ENCODE peak calls at places on chromosomes 5 and 9, in six cellular contexts. B is CD8-positive, alpha-beta T cell; E is fibroblast of mammary gland; N is astrocyte of the spinal cord; T is uterus; O is brain microvascular endothelial cell. I is an unnamed sample.

GRCh38 chr5:172487671-172488070 is 33.3 kb upstream of the SH3PXD2B start:
- DNase-seq in N (no peak), T (no peak), B (no peak), O (no peak), E (no peak), I (no peak)

GRCh38 chr5:105917189-105917588 is 1753.5 kb downstream of the EFNA5 start:
- DNase-seq in T (no peak), B (no peak), O (no peak), N (no peak), E (no peak), I (no peak)

GRCh38 chr5:9148242-9148641 is 397.6 kb downstream of the SEMA5A start:
- DNase-seq in O (peak), E (peak), B (no peak), N (no peak), T (no peak), I (no peak)

GRCh38 chr5:28165116-28165515 is 1126.7 kb upstream of the CDH9 start:
- DNase-seq in E (peak), N (peak), B (no peak), T (no peak), O (peak), I (peak)

GRCh38 chr5:81506900-81507588 is 113.1 kb upstream of the ACOT12 start:
- DNase-seq in T (peak), O (peak), B (peak), N (peak), E (peak), I (peak)

GRCh38 chr9:15735083-15735974 is 182.5 kb downstream of the CCDC171 start:
- DNase-seq in B (no peak), E (peak), O (peak), N (peak), T (no peak), I (peak)

GRCh38 chr5:178869577-178869976 is 9.8 kb downstream of the ZNF354B start:
- DNase-seq in B (no peak), T (no peak), O (peak), N (peak), E (peak), I (no peak)

GRCh38 chr5:29321591-29321990 is 1871.9 kb upstream of the CDH6 start:
- DNase-seq in N (no peak), O (no peak), T (no peak), B (no peak), E (no peak), I (no peak)

GRCh38 chr5:36495638-36496010 is 110.8 kb upstream of the SLC1A3 start:
- DNase-seq in B (no peak), N (peak), T (no peak), O (no peak), E (no peak), I (no peak)

GRCh38 chr9:9521033-9521779 is 1091.6 kb downstream of the PTPRD start:
- DNase-seq in O (no peak), E (no peak), B (no peak), N (no peak), T (no peak), I (no peak)

GRCh38 chr9:112719292-112719691 is 1.4 kb upstream of the INIP start:
- DNase-seq in E (peak), B (no peak), N (no peak), O (no peak), T (no peak), I (no peak)

GRCh38 chr9:97327562-97327961 is 20.1 kb downstream of the CCDC180 start:
- DNase-seq in O (no peak), E (no peak), N (no peak), B (no peak), T (no peak), I (no peak)

GRCh38 chr9:133824802-133825186 is 86.6 kb upstream of the SARDH start:
- DNase-seq in O (no peak), N (no peak), T (no peak), E (no peak), B (no peak), I (no peak)

GRCh38 chr9:7164440-7165349 is 406.9 kb downstream of the KDM4C start:
- DNase-seq in T (no peak), O (no peak), B (no peak), N (no peak), E (no peak), I (no peak)

GRCh38 chr9:85521331-85522197 is 220.2 kb downstream of the AGTPBP1 start:
- DNase-seq in O (no peak), E (no peak), T (no peak), B (no peak), N (no peak), I (no peak)

GRCh38 chr5:83718936-83719495 is 1.6 kb downstream of the HAPLN1 start:
- DNase-seq in O (no peak), B (no peak), E (no peak), N (no peak), T (no peak), I (no peak)

GRCh38 chr5:12526113-12526512 is 621.9 kb upstream of the CTNND2 start:
- DNase-seq in B (no peak), O (no peak), E (no peak), T (no peak), N (no peak), I (no peak)

GRCh38 chr9:136700959-136701664 is 11.3 kb upstream of the DIPK1B start:
- DNase-seq in B (peak), E (no peak), O (no peak), T (no peak), N (no peak), I (no peak)

GRCh38 chr5:88419931-88420330 is 151.3 kb upstream of the TMEM161B start:
- DNase-seq in N (no peak), O (no peak), T (no peak), B (no peak), E (no peak), I (no peak)

GRCh38 chr5:150598046-150598445 is 42.4 kb upstream of the SYNPO start:
- DNase-seq in N (no peak), T (no peak), B (no peak), E (no peak), O (no peak), I (no peak)

GRCh38 chr5:140108093-140109049 is 5.5 kb upstream of the PURA start:
- DNase-seq in O (no peak), E (no peak), B (peak), T (peak), N (no peak), I (no peak)

GRCh38 chr9:136787690-136788400 is 3.3 kb upstream of the TMEM141 start:
- DNase-seq in B (peak), N (peak), T (peak), E (peak), O (peak), I (no peak)

GRCh38 chr9:82170871-82171270 is 182.3 kb downstream of the SPATA31D1 start:
- DNase-seq in O (no peak), E (peak), B (no peak), T (no peak), N (no peak), I (peak)

GRCh38 chr5:144183254-144183889 is 12.7 kb downstream of the KCTD16 start:
- DNase-seq in T (no peak), O (no peak), E (peak), N (peak), B (no peak), I (no peak)

GRCh38 chr5:156913719-156914370 is 49.2 kb downstream of the TIMD4 start:
- DNase-seq in T (no peak), O (no peak), N (no peak), E (no peak), B (peak), I (no peak)

GRCh38 chr9:97820373-97820772 is 32.7 kb upstream of the FOXE1 start:
- DNase-seq in T (no peak), E (no peak), N (no peak), O (no peak), B (no peak), I (no peak)

GRCh38 chr9:18604971-18605370 is 131.0 kb downstream of the ADAMTSL1 start:
- DNase-seq in B (no peak), T (no peak), O (no peak), N (no peak), E (no peak), I (no peak)

GRCh38 chr5:35659556-35659955 is 41.9 kb downstream of the SPEF2 start:
- DNase-seq in N (no peak), T (no peak), B (no peak), E (no peak), O (no peak), I (no peak)

GRCh38 chr9:14258840-14259239 is 55.1 kb downstream of the NFIB start:
- DNase-seq in O (peak), E (peak), N (no peak), B (no peak), T (no peak), I (no peak)

GRCh38 chr5:97142521-97143254 is at the start of gene LIX1:
- DNase-seq in E (peak), N (peak), T (no peak), B (peak), O (peak), I (no peak)

GRCh38 chr5:147619281-147619680 is 109.4 kb upstream of the DPYSL3 start:
- DNase-seq in E (peak), N (peak), B (no peak), T (no peak), O (no peak), I (no peak)

GRCh38 chr5:148374693-148375360 is 8.9 kb upstream of the FBXO38 start:
- DNase-seq in T (peak), N (peak), O (peak), B (no peak), E (peak), I (peak)

GRCh38 chr5:154628685-154629084 is 126.5 kb upstream of the LARP1 start:
- DNase-seq in N (no peak), O (no peak), T (no peak), B (no peak), E (no peak), I (no peak)

GRCh38 chr5:10227396-10227795 is 22.3 kb downstream of the ATPSCKMT start:
- DNase-seq in O (peak), E (peak), T (no peak), N (peak), B (no peak), I (no peak)

GRCh38 chr9:111961011-111961410 is 64.4 kb downstream of the UGCG start:
- DNase-seq in O (peak), B (no peak), T (no peak), N (peak), E (peak), I (no peak)

GRCh38 chr9:36189978-36190377 is 743 bp upstream of the CLTA start:
- DNase-seq in N (no peak), O (no peak), T (no peak), B (no peak), E (no peak), I (no peak)

DNA sequence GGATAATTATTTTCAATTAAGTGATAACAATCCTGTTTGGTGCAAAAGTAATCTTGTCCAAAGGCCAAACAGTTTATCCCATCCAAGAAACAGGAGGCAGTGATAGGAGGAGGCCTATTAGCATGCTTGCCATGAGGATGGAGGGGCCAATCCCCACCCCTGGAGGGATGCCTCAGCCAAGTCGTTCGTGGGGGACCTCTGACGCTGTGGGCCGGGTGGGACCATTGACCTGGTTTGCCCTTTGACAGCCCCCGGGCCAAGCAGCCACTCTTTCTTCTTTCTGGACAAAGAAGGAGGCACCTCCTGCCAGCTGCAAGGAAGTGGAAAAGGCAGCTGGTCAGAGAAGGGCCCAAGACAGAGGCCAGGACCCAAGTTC is 39.5 kb upstream of the GRHPR start:
- DNase-seq in N (no peak), T (no peak), O (no peak), E (no peak), B (no peak), I (no peak)
- H3K4me3 ChIP-seq in N (no peak), T (no peak), O (no peak), E (no peak), B (no peak), I (no peak)

GRCh38 chr5:72314571-72315172 is 5.4 kb downstream of the MRPS27 start:
- DNase-seq in O (peak), N (peak), T (no peak), B (no peak), E (peak), I (peak)

GRCh38 chr5:72325566-72326297 is 5.6 kb downstream of the PTCD2 start:
- DNase-seq in O (no peak), B (no peak), E (peak), T (no peak), N (peak), I (no peak)

GRCh38 chr5:72324186-72324825 is 4.1 kb downstream of the PTCD2 start:
- DNase-seq in T (no peak), E (peak), B (no peak), N (no peak), O (no peak), I (no peak)

GRCh38 chr5:72320022-72320898 is at the start of the genes MRPS27 and PTCD2:
- DNase-seq in B (peak), O (peak), T (peak), N (peak), E (peak), I (peak)
- TF ChIP-seq CTCF in B (no peak), O (peak), T (peak), N (peak), E (peak), I (peak)

GRCh38 chr9:107222020-107222522 is 61.0 kb upstream of the RAD23B start:
- DNase-seq in T (no peak), B (no peak), E (no peak), N (peak), O (peak), I (no peak)
- H3K4me3 ChIP-seq in T (no peak), B (no peak), E (no peak), N (peak), O (peak), I (no peak)

DNA sequence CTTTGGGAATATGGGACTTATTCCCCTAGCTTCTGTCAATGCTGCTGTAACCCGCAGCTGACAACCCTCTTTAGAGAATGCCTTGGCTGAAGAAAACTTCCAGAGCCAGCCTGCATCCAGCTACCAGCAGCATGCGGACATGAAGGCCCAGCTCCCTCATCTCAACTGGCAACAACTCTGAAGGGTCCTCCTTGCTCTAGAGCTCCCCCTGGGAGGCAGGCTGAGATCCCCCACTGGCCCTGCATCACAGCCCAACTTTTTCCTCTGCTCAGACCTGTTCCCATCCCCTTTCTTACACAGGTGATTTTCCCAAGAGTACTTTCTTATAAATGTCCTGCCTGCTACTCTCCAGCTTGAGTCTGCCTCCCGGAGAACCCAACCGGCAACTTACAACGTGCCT is 18.7 kb upstream of the WNT8A start:
- DNase-seq in O (no peak), E (no peak), B (no peak), N (no peak), T (no peak), I (no peak)
- TF ChIP-seq CTCF in O (peak), E (peak), B (no peak), N (peak), T (no peak), I (peak)

GRCh38 chr5:400282-401215 is 42.4 kb upstream of the EXOC3 start:
- DNase-seq in B (no peak), T (no peak), E (peak), O (no peak), N (peak), I (no peak)
- H3K4me3 ChIP-seq in B (no peak), T (peak), E (peak), O (peak), N (peak), I (peak)

GRCh38 chr5:26482076-26482816 is 556.1 kb downstream of the CDH9 start:
- DNase-seq in O (no peak), E (no peak), B (no peak), N (peak), T (no peak), I (no peak)

GRCh38 chr5:26482817-26483375 is 555.5 kb downstream of the CDH9 start:
- DNase-seq in E (peak), B (no peak), O (peak), N (peak), T (no peak), I (peak)

GRCh38 chr5:26492835-26493459 is 545.4 kb downstream of the CDH9 start:
- DNase-seq in B (no peak), O (no peak), T (no peak), N (no peak), E (no peak), I (no peak)

GRCh38 chr5:26486631-26487030 is 551.8 kb downstream of the CDH9 start:
- DNase-seq in N (no peak), B (no peak), E (no peak), T (no peak), O (no peak), I (peak)

GRCh38 chr5:26487553-26487952 is 550.8 kb downstream of the CDH9 start:
- DNase-seq in E (no peak), N (no peak), T (no peak), O (no peak), B (no peak), I (no peak)
- TF ChIP-seq CTCF in E (no peak), N (no peak), T (no peak), O (no peak), B (no peak), I (no peak)

GRCh38 chr9:124766815-124767554 is 4.1 kb downstream of the NR6A1 start:
- DNase-seq in T (no peak), E (no peak), O (no peak), N (no peak), B (no peak), I (no peak)
- H3K4me3 ChIP-seq in T (no peak), E (no peak), O (no peak), N (no peak), B (no peak), I (no peak)

DNA sequence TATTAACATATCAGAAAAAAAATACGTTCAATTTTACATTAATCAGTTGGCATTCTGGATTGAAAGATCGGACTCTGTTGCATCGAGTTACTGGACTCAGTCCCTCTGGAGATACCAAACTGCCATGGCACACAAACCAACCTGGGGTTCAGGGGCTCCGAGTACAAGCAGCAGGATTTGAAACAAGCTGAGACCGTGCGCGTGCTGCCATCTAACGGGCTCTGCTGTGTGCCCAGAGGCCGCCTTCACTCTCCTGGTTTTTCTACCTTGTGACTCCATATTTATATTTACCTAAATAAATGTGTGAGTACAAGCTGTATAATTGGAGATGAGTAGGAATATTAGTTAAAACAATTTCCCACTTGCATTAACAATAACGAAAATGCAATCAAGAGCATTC is 48.2 kb downstream of the ANXA1 start:
- DNase-seq in T (no peak), B (no peak), E (no peak), O (no peak), N (no peak), I (no peak)
- TF ChIP-seq CTCF in T (no peak), B (no peak), E (peak), O (peak), N (peak), I (peak)

GRCh38 chr5:170200876-170201275 is 31.9 kb upstream of the C5orf58 start:
- DNase-seq in O (no peak), N (no peak), T (no peak), E (no peak), B (no peak), I (no peak)

GRCh38 chr5:170192829-170193228 is 40.0 kb upstream of the C5orf58 start:
- DNase-seq in O (no peak), E (no peak), T (no peak), B (no peak), N (no peak), I (no peak)

GRCh38 chr5:170201311-170201710 is 31.5 kb upstream of the C5orf58 start:
- DNase-seq in O (no peak), T (no peak), E (no peak), N (no peak), B (no peak), I (no peak)

GRCh38 chr5:170195876-170196275 is 36.9 kb upstream of the C5orf58 start:
- DNase-seq in O (no peak), E (no peak), N (no peak), T (no peak), B (no peak), I (no peak)
- H3K4me3 ChIP-seq in O (no peak), E (no peak), N (no peak), T (no peak), B (no peak), I (no peak)